ENCODE peak calls at places on chromosomes 13 and 19, in nine cellular contexts. G is astrocyte of the spinal cord; D is thoracic aorta; P is Calu3; Y is activated CD8-positive, alpha-beta T cell treated with anti-CD3 and anti-CD28 coated beads for 36 hours; C is endothelial cell; M is cardiac muscle cell; F is natural killer cell; B is choroid plexus epithelial cell. S is an unnamed sample.

GRCh38 chr19:29139227-29139626 is 73.7 kb downstream of the UQCRFS1 start:
- DNase-seq in G (no peak), D (no peak), P (no peak), Y (no peak), C (no peak), M (no peak), F (no peak), B (no peak), S (peak)

GRCh38 chr13:70311175-70311574 is 202.9 kb upstream of the KLHL1 start:
- DNase-seq in G (no peak), D (no peak), P (no peak), Y (no peak), C (no peak), M (no peak), F (no peak), B (no peak), S (no peak)

GRCh38 chr13:111531505-111531904 is 211.1 kb downstream of the TEX29 start:
- DNase-seq in G (no peak), D (no peak), P (no peak), Y (no peak), C (no peak), M (peak), F (no peak), B (peak), S (peak)

GRCh38 chr13:30371649-30372265 is 50.5 kb upstream of the UBE2L5 start:
- DNase-seq in G (peak), D (no peak), P (peak), Y (peak), C (no peak), M (no peak), F (no peak), B (peak), S (peak)

GRCh38 chr13:72652681-72653080 is 74.7 kb downstream of the MZT1 start:
- DNase-seq in G (peak), D (no peak), P (no peak), Y (no peak), C (no peak), M (no peak), F (no peak), B (peak), S (no peak)

GRCh38 chr13:48265217-48265815 is 32.3 kb downstream of the ITM2B start:
- DNase-seq in G (no peak), D (no peak), P (no peak), Y (peak), C (no peak), M (no peak), F (no peak), B (no peak), S (no peak)

GRCh38 chr19:51976852-51977251 is 9.8 kb downstream of the ZNF350 start:
- DNase-seq in G (no peak), D (no peak), P (no peak), Y (no peak), C (no peak), M (no peak), F (no peak), B (no peak), S (no peak)

GRCh38 chr19:49272204-49272603 is 52.8 kb downstream of the SLC6A16 start:
- DNase-seq in G (peak), D (no peak), P (no peak), Y (peak), C (no peak), M (no peak), F (no peak), B (peak), S (peak)

GRCh38 chr19:46714523-46715106 is 2.3 kb downstream of the PRKD2 start:
- DNase-seq in G (no peak), D (no peak), P (no peak), Y (peak), C (no peak), M (no peak), F (peak), B (no peak), S (no peak)

GRCh38 chr19:46077815-46078167 is 37.0 kb upstream of the IGFL4 start:
- DNase-seq in G (no peak), D (no peak), P (no peak), Y (no peak), C (no peak), M (no peak), F (no peak), B (no peak), S (no peak)

GRCh38 chr13:34878354-34878753 is 63.7 kb upstream of the NBEA start:
- DNase-seq in G (no peak), D (no peak), P (no peak), Y (no peak), C (no peak), M (no peak), F (no peak), B (no peak), S (no peak)

GRCh38 chr19:48330012-48330681 is 4.8 kb downstream of the EMP3 start:
- DNase-seq in G (peak), D (no peak), P (peak), Y (peak), C (peak), M (peak), F (peak), B (no peak), S (no peak)

GRCh38 chr19:13881231-13881691 is 4.3 kb downstream of the NANOS3 start:
- DNase-seq in G (peak), D (no peak), P (no peak), Y (peak), C (no peak), M (peak), F (no peak), B (peak), S (no peak)

GRCh38 chr19:289651-290538 is 1.3 kb downstream of the PLPP2 start:
- DNase-seq in G (peak), D (no peak), P (peak), Y (peak), C (no peak), M (no peak), F (peak), B (peak), S (peak)

GRCh38 chr19:16824658-16825311 is 4.4 kb upstream of the SIN3B start:
- DNase-seq in G (peak), D (no peak), P (no peak), Y (no peak), C (no peak), M (no peak), F (no peak), B (peak), S (no peak)

GRCh38 chr13:109154546-109154945 is 525.1 kb downstream of the MYO16 start:
- DNase-seq in G (no peak), D (no peak), P (no peak), Y (no peak), C (no peak), M (no peak), F (no peak), B (peak), S (peak)

GRCh38 chr13:36420437-36420891 is 11.8 kb upstream of the CCNA1 start:
- DNase-seq in G (peak), D (peak), P (peak), Y (peak), C (peak), M (peak), F (peak), B (peak), S (peak)

GRCh38 chr13:27172495-27172842 is 858 bp upstream of the USP12 start:
- DNase-seq in G (no peak), D (no peak), P (no peak), Y (no peak), C (no peak), M (no peak), F (no peak), B (peak), S (peak)

GRCh38 chr13:48448963-48449614 is 36.2 kb upstream of the LPAR6 start:
- DNase-seq in G (peak), D (no peak), P (no peak), Y (peak), C (no peak), M (no peak), F (no peak), B (peak), S (peak)

GRCh38 chr13:20405691-20406090 is 120.0 kb downstream of the CRYL1 start:
- DNase-seq in G (no peak), D (no peak), P (no peak), Y (no peak), C (no peak), M (peak), F (no peak), B (no peak), S (no peak)

GRCh38 chr13:42547615-42548014 is 26.3 kb upstream of the TNFSF11 start:
- DNase-seq in G (no peak), D (no peak), P (no peak), Y (no peak), C (no peak), M (no peak), F (no peak), B (no peak), S (no peak)

GRCh38 chr13:50124536-50125305 is 109.5 kb downstream of the KCNRG start:
- DNase-seq in G (peak), D (peak), P (peak), Y (no peak), C (peak), M (peak), F (peak), B (peak), S (peak)

GRCh38 chr13:99866781-99867180 is 104.8 kb downstream of the ZIC5 start:
- DNase-seq in G (no peak), D (no peak), P (no peak), Y (no peak), C (no peak), M (no peak), F (no peak), B (no peak), S (no peak)

GRCh38 chr19:46601318-46602224 is at the start of gene CALM3:
- DNase-seq in G (no peak), D (no peak), P (no peak), Y (no peak), C (no peak), M (no peak), F (no peak), B (no peak), S (no peak)

GRCh38 chr13:73158851-73159250 is 100.0 kb downstream of the KLF5 start:
- DNase-seq in G (peak), D (no peak), P (no peak), Y (no peak), C (no peak), M (no peak), F (no peak), B (peak), S (peak)

GRCh38 chr19:56110515-56111448 is 10.3 kb downstream of the ZNF787 start:
- DNase-seq in G (peak), D (no peak), P (peak), Y (no peak), C (peak), M (peak), F (no peak), B (peak), S (no peak)

GRCh38 chr19:28314771-28315170 is 898.2 kb downstream of the UQCRFS1 start:
- DNase-seq in G (no peak), D (no peak), P (no peak), Y (no peak), C (no peak), M (no peak), F (no peak), B (no peak), S (no peak)

GRCh38 chr13:114048463-114048862 is 74.6 kb upstream of the C13orf46 start:
- DNase-seq in G (no peak), D (no peak), P (no peak), Y (no peak), C (no peak), M (no peak), F (no peak), B (no peak), S (no peak)

GRCh38 chr19:8085606-8086464 is 33.3 kb downstream of the CCL25 start:
- DNase-seq in G (no peak), D (no peak), P (peak), Y (no peak), C (no peak), M (peak), F (no peak), B (no peak), S (no peak)

GRCh38 chr13:48156466-48156865 is 61.6 kb upstream of the MED4 start:
- DNase-seq in G (no peak), D (no peak), P (peak), Y (peak), C (no peak), M (no peak), F (peak), B (no peak), S (peak)

GRCh38 chr13:76886005-76886291 is 257 bp downstream of the KCTD12 start:
- DNase-seq in G (no peak), D (no peak), P (no peak), Y (peak), C (no peak), M (no peak), F (no peak), B (no peak), S (no peak)

GRCh38 chr13:76885203-76886004 is 801 bp downstream of the KCTD12 start:
- DNase-seq in G (peak), D (no peak), P (peak), Y (peak), C (peak), M (peak), F (peak), B (peak), S (peak)

GRCh38 chr13:76887070-76887563 is 912 bp upstream of the KCTD12 start:
- DNase-seq in G (no peak), D (no peak), P (no peak), Y (no peak), C (peak), M (peak), F (no peak), B (no peak), S (no peak)

GRCh38 chr13:76884571-76885202 is 1.5 kb downstream of the KCTD12 start:
- DNase-seq in G (peak), D (no peak), P (no peak), Y (peak), C (no peak), M (peak), F (no peak), B (peak), S (peak)

DNA sequence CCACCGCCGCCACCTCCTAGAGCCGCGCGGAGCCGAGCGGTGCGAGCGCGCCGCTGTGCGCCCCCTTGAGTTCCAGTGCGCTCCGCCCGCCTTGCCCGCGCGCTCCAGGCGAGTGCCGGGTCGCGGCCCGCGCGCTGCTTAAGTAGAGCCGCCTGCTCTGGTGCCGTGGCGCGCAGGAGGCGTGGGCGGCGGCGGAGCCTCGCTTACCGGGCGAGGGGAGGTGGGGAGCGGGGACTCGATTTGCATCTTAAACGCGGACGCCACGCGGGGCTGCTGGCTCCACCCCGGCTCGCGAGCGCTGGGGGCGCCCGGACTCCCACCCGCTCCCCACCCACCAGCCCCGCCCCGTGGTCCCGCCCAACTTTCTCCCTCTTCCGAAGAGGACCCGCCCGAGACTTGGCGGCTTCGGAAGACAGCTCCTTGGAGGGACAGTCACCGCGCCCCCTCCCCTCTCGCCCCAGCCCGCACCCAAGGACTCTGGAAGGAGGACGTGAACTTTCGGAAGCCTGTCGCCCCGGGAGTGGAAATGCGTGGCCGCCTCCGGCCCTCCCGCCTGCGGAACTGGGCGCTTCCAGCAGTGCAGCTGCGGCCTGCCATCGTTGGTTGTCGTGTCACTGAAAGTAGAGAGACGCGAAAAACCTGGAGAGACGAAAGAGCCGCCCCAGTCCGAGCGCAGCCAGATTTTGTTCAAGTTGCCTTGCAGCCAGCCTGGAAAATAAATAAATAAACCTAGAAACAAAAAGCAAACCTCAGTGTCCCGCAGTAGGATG is at the start of gene KCTD12:
- DNase-seq in G (peak), D (peak), P (peak), Y (peak), C (peak), M (peak), F (peak), B (peak), S (peak)
- TF ChIP-seq CTCF in G (peak), D (no peak), P (no peak), Y (no peak), C (no peak), M (peak), F (no peak), B (peak), S (peak)

DNA sequence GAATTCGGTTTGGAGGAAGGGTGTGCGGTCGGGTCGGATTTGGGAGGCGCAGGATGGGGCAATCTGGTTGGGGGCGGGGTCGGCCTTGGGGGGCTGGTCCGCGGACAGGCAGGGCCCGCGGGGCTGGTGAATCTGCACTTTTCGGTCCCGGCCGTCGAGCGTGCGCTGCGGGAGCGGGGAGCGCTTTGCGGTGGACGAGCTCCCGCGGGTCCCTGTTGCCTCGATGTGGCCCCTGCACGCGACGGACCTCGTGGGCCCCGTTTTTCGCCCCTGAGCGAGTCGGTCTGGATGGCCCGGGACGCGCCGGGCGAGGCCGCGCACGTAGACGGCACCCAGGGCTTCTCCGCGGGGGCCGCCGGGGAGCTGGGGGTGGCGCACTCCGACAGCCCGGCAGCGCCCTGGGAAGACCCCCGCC is 11.8 kb downstream of the PEAK3 start:
- DNase-seq in G (no peak), D (no peak), P (no peak), Y (no peak), C (no peak), M (no peak), F (peak), B (no peak), S (peak)
- TF ChIP-seq CTCF in G (no peak), D (no peak), P (no peak), Y (no peak), C (no peak), M (no peak), F (no peak), B (no peak), S (no peak)

GRCh38 chr19:41362143-41362847 is 1.7 kb downstream of the B9D2 start:
- DNase-seq in G (no peak), D (no peak), P (peak), Y (no peak), C (no peak), M (no peak), F (no peak), B (no peak), S (no peak)
- TF ChIP-seq CTCF in G (no peak), D (no peak), P (no peak), Y (no peak), C (no peak), M (no peak), F (no peak), B (no peak), S (no peak)

GRCh38 chr13:79806821-79807220 is 325.9 kb downstream of the NDFIP2 start:
- DNase-seq in G (no peak), D (no peak), P (no peak), Y (no peak), C (no peak), M (no peak), F (no peak), B (no peak), S (no peak)
- TF ChIP-seq CTCF in G (no peak), D (no peak), P (no peak), Y (no peak), C (no peak), M (no peak), F (no peak), B (peak), S (no peak)

GRCh38 chr13:76764429-76764828 is 121.8 kb downstream of the KCTD12 start:
- DNase-seq in G (peak), D (no peak), P (peak), Y (no peak), C (no peak), M (no peak), F (no peak), B (peak), S (peak)
- TF ChIP-seq CTCF in G (no peak), D (no peak), P (no peak), Y (no peak), C (no peak), M (no peak), F (no peak), B (no peak), S (no peak)

DNA sequence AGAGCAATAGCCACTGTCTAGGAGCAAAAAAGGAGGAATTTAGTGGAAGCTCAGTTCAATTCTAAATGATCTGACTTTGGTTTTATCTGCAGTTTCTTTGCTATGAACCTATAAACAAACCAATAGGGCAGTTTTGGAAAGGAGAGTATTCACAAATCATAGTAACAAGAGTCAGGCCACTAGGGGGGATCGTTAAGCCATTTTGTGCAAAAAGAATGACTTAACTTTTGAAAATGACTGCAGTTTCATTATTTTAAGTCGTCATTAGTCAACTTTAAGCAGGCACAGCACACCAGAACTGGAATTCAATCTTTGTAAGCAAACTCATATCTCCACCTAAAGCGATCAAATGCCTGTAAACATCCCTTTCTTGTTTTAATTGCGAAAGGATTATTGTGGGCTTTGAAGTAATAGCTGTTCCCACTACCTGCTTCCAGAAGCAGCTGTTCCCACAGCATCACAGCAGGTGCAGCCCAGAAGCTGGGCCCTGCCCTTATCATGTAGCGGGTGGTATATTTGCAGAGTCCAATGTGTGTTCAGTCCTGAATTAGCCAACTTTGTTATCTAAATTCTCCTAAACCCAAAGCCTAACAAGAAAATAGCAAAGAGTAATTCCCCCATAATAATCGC is 51.5 kb downstream of the SOX21 start:
- DNase-seq in G (peak), D (no peak), P (no peak), Y (peak), C (peak), M (no peak), F (no peak), B (peak), S (peak)
- TF ChIP-seq CTCF in G (peak), D (no peak), P (no peak), Y (peak), C (no peak), M (peak), F (no peak), B (peak), S (peak)

GRCh38 chr13:102361113-102361512 is 40.7 kb downstream of the FGF14 start:
- DNase-seq in G (no peak), D (no peak), P (no peak), Y (no peak), C (no peak), M (no peak), F (no peak), B (no peak), S (no peak)
- TF ChIP-seq CTCF in G (no peak), D (no peak), P (no peak), Y (no peak), C (no peak), M (no peak), F (no peak), B (no peak), S (no peak)

DNA sequence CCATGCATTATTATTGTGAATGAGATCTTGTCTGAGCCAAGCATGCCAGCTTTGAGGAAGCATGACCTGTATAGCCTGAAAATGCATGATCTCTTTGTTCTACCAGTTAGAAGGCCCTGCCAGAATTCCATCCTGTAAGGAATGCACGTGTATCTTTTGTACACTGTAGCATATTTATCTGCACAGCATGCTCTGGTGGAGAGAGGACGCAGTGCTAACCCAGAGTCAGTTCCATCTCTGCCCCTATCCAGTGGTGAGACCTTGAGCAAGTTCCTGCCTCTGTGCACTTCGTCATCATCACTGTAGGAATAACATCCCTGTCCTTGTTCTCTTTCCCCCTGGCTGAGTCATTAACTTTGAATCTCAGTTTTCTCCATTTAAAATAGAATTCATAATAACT is 233.8 kb downstream of the SLC7A1 start:
- DNase-seq in G (no peak), D (no peak), P (no peak), Y (no peak), C (no peak), M (no peak), F (no peak), B (peak), S (no peak)
- TF ChIP-seq CTCF in G (no peak), D (no peak), P (no peak), Y (no peak), C (no peak), M (no peak), F (no peak), B (no peak), S (no peak)

GRCh38 chr19:54297759-54298305 is 15.1 kb downstream of the LILRA5 start:
- DNase-seq in G (no peak), D (no peak), P (peak), Y (no peak), C (no peak), M (no peak), F (no peak), B (peak), S (peak)
- TF ChIP-seq CTCF in G (peak), D (no peak), P (no peak), Y (no peak), C (no peak), M (no peak), F (no peak), B (peak), S (no peak)